ENCODE peak calls at places on chromosome 11, in seven cellular contexts. Y is stomach, U is heart right ventricle, R is SK-N-SH, A is HCT116, E is GM06990, T is cardiac fibroblast. G is an unnamed sample.

GRCh38 chr11:65454696-65455456 is 32.3 kb downstream of the NEAT1 start:
- DNase-seq in T (peak; percentile 91), U (peak; percentile 93), A (peak; percentile 85), Y (peak; percentile 92), R (peak; percentile 92), E (peak; percentile 99), G (no peak)

GRCh38 chr11:8719260-8720190 is 36.9 kb downstream of the RPL27A start:
- DNase-seq in R (no peak), Y (no peak), T (peak; percentile 86), E (no peak), A (peak; percentile 76), U (peak; percentile 42), G (peak; percentile 91)

GRCh38 chr11:15605094-15605493 is 490.4 kb downstream of the INSC start:
- DNase-seq in U (no peak), Y (peak; percentile 50), R (no peak), E (no peak), A (no peak), T (no peak), G (no peak)

GRCh38 chr11:125918140-125918840 is 14.0 kb downstream of the DDX25 start:
- DNase-seq in U (no peak), A (no peak), T (no peak), Y (no peak), R (peak; percentile 62), E (no peak), G (no peak)

GRCh38 chr11:118175600-118176399 is 639 bp downstream of the SCN2B start:
- DNase-seq in Y (no peak), T (no peak), R (no peak), A (no peak), U (no peak), E (no peak), G (no peak)

GRCh38 chr11:101003468-101003867 is 126.1 kb downstream of the PGR start:
- DNase-seq in T (no peak), Y (no peak), U (no peak), E (peak; percentile 4), A (peak; percentile 18), R (peak; percentile 1), G (no peak)

GRCh38 chr11:76880314-76880713 is 19.6 kb downstream of the ACER3 start:
- DNase-seq in E (no peak), A (no peak), Y (no peak), R (no peak), T (no peak), U (no peak), G (no peak)

GRCh38 chr11:121082670-121083069 is 18.4 kb upstream of the TECTA start:
- DNase-seq in R (no peak), Y (no peak), A (no peak), T (peak; percentile 10), E (no peak), U (no peak), G (no peak)

GRCh38 chr11:67648140-67648795 is 2.3 kb downstream of the ACY3 start:
- DNase-seq in E (peak; percentile 85), A (peak; percentile 59), R (no peak), T (no peak), Y (peak; percentile 63), U (no peak), G (no peak)

GRCh38 chr11:35083181-35084061 is 55.5 kb upstream of the CD44 start:
- DNase-seq in R (no peak), E (peak; percentile 66), T (peak; percentile 91), A (peak; percentile 46), U (peak; percentile 33), Y (peak; percentile 40), G (peak; percentile 100)

GRCh38 chr11:115497303-115497702 is 6.9 kb downstream of the CADM1 start:
- DNase-seq in E (no peak), A (no peak), U (no peak), T (no peak), R (no peak), Y (no peak), G (no peak)

GRCh38 chr11:10302744-10303557 is 1.9 kb upstream of the ADM start:
- DNase-seq in A (no peak), Y (peak; percentile 93), T (peak; percentile 77), R (peak; percentile 72), U (peak; percentile 87), E (peak; percentile 54), G (no peak)

GRCh38 chr11:75423721-75424120 is 9.3 kb downstream of the KLHL35 start:
- DNase-seq in U (no peak), Y (no peak), A (no peak), T (no peak), E (no peak), R (no peak), G (no peak)

GRCh38 chr11:91296628-91297027 is 928.0 kb upstream of the FAT3 start:
- DNase-seq in T (no peak), U (no peak), A (no peak), E (no peak), Y (no peak), R (no peak), G (no peak)

GRCh38 chr11:12330491-12331231 is 46.7 kb upstream of the PARVA start:
- DNase-seq in U (no peak), A (no peak), T (no peak), R (no peak), Y (no peak), E (no peak), G (no peak)

GRCh38 chr11:61996933-61997332 is 29.5 kb upstream of the FTH1 start:
- DNase-seq in A (no peak), U (no peak), R (no peak), E (no peak), T (no peak), Y (no peak), G (no peak)
- TF ChIP-seq CTCF in A (no peak), U (no peak), R (no peak), E (no peak), T (no peak), Y (no peak), G (no peak)

GRCh38 chr11:130456276-130456675 is 7.8 kb downstream of the ADAMTS15 start:
- DNase-seq in U (no peak), A (no peak), R (no peak), T (no peak), Y (no peak), E (no peak), G (no peak)
- H3K4me3 ChIP-seq in U (no peak overlapping the region), A (no peak overlapping the region), R (no peak overlapping the region), T (no peak overlapping the region), Y (no peak overlapping the region), E (no peak overlapping the region), G (no peak overlapping the region)

DNA sequence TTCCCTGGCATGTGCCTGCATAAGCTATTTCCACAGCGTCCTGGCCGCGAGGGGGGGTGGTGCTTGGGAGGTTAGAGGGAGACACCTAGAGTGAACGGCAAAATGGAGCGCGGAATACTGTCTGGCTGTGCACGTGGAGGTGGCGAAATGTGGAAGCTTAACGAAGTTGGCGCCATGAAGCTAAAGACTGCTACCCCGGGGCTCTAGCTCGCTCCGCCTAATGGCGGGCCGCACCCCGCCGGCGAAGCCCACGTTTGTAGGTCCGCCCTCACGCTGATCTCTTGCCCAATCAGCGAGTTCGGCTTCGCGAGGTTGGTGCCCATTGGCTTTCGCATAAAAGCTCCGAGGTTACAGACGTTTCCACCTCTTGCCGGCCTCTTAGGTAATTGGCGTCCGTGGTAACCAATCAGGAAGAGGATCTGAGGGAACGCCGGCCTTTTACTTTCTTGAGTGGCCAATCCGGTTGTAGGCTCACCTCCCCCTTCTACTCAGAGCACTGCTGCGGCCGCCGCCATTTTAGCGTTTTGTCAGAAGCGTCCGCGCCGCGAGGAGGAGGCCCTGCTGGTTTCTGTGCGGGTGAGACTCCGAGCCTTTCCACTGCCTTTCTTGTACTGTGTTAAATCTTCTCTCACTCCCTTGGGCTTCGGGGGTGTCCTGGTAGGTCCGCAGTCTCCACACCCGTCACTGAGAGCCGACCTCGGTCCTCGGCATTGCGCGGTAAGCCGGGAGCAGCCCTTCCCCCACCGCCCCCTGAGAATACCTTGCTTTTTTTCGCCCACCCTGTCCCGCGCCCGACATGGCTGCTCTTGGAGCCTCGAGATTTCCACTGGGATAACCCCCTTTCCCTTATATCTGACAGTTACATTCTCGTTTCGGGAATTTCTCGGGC is at the start of gene RBM4:
- DNase-seq in R (peak; percentile 95), A (peak; percentile 100), U (peak; percentile 93), Y (peak; percentile 98), E (peak; percentile 93), T (peak; percentile 100), G (peak; percentile 100)
- TF ChIP-seq CTCF in R (peak; percentile 28), A (no peak), U (no peak), Y (no peak), E (no peak), T (peak; percentile 22), G (peak; percentile 13)

DNA sequence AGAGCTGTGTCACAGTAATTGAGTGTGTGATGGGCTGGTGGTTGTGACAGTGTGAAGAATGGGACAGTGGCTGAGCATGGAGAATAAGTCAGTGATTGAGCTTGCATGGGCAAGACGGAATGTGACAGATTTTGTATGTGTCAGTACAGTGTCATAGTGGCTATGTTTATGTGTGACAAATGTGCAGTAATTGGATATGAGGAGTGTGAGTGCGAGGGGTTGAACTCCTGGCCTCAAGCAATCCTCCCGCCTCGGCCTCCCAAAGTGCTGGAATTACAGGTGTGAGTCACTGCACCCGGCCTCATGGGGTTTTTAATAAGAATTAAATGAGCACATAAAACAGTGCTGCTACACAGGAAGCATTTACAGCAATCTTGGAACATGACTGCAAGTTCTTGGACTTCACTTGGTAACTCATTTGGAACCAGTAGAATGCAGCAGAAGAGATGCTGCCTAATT is 619 bp upstream of the RRAS2 start:
- DNase-seq in T (no peak), A (no peak), R (no peak), Y (no peak), E (no peak), U (no peak), G (no peak)
- H3K4me3 ChIP-seq in T (no peak overlapping the region), A (peak overlapping the region; percentile 95), R (no peak overlapping the region), Y (peak overlapping the region; percentile 93), E (peak overlapping the region; percentile 86), U (no peak overlapping the region), G (peak overlapping the region; percentile 58)

GRCh38 chr11:94762208-94762607 is 5.9 kb upstream of the AMOTL1 start:
- DNase-seq in U (no peak), R (no peak), Y (no peak), A (peak; percentile 34), E (no peak), T (peak; percentile 27), G (no peak)
- TF ChIP-seq CTCF in U (peak; percentile 6), R (peak; percentile 49), Y (no peak), A (peak; percentile 98), E (peak; percentile 35), T (peak; percentile 35), G (peak; percentile 57)

GRCh38 chr11:47121056-47121455 is 55.6 kb downstream of the ARFGAP2 start:
- DNase-seq in E (no peak), R (no peak), Y (no peak), A (no peak), U (no peak), T (no peak), G (no peak)
- H3K4me3 ChIP-seq in E (no peak overlapping the region), R (no peak overlapping the region), Y (no peak overlapping the region), A (no peak overlapping the region), U (no peak overlapping the region), T (no peak overlapping the region), G (no peak overlapping the region)

DNA sequence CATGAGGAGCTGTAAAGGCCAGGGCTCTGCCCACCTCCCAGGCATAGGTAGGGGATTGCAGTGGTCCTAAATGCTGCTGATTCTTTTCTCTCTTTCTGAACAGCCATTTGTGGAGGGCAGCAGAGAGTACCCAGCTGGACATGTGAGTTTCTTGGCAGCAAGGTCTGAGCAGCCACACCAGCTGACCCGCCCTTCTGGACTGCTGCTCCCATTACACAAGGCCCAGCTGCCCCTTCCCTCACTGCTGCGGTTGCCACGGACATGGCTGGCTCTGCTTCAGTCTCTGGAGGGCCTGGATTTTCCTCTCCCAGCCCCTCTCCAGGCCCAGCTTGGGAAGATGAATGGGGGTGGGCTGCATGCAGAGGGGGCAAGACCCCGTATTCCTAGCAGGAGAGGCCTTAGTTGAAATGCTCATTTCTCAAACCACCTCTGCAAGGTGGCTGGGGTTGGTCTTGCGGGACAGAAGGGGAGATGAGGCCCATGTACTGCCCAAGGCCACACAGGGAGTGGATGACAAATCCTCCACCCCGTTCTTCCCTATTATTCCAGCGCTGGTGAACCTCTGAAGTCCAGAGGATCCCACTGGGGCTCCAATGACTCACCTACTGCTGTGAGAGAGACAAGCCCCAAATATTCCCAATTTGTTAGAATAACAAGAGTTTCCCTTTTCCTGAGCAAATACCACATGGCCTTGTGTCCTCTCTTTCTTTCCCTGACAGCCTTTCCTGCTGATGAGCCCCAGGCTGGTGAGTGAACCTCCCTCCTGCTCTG is 4.7 kb downstream of the LGALS12 start:
- DNase-seq in T (peak; percentile 87), Y (peak; percentile 73), R (no peak), E (no peak), A (no peak), U (no peak), G (no peak)
- TF ChIP-seq CTCF in T (no peak), Y (no peak), R (no peak), E (no peak), A (no peak), U (no peak), G (no peak)